ENCODE peak calls at places on chromosome 6, in four cellular contexts. H is stimulated activated naive CD8-positive, alpha-beta T cell treated with anti-CD3 and anti-CD28 coated beads, Interleukin-15, Interleukin-2, amounts not matched to agents 100 U/mL and 50 U/mL, for 24 hours; A is A549; U is CD8-positive, alpha-beta T cell. W is an unnamed sample.

GRCh38 chr6:19836799-19837510 is at the start of gene ID4:
- ATAC-seq in H (no peak), A (peak), U (no peak), W (no peak)

GRCh38 chr6:10759884-10760329 is 12.3 kb downstream of the TMEM14B start:
- ATAC-seq in H (no peak), A (peak), U (no peak), W (peak)

GRCh38 chr6:132907231-132907630 is 92.9 kb downstream of the RPS12 start:
- ATAC-seq in H (no peak), A (no peak), U (no peak), W (no peak)

GRCh38 chr6:116969211-116969863 is 92.3 kb downstream of the RFX6 start:
- ATAC-seq in H (peak), A (peak), U (no peak), W (no peak)

GRCh38 chr6:35049885-35050284 is 91.3 kb downstream of the TCP11 start:
- ATAC-seq in H (no peak), A (no peak), U (no peak), W (no peak)

GRCh38 chr6:138522611-138523010 is 23.3 kb upstream of the NHSL1 start:
- ATAC-seq in H (no peak), A (no peak), U (no peak), W (no peak)

GRCh38 chr6:167970236-167970635 is 27.2 kb upstream of the KIF25 start:
- ATAC-seq in H (no peak), A (no peak), U (no peak), W (no peak)

GRCh38 chr6:5260661-5261544 is at the start of the genes FARS2 and LYRM4:
- ATAC-seq in H (peak), A (peak), U (peak), W (peak)

GRCh38 chr6:107386340-107386739 is 73.0 kb downstream of the PDSS2 start:
- ATAC-seq in H (no peak), A (no peak), U (no peak), W (no peak)

GRCh38 chr6:25370175-25371036 is 91.2 kb downstream of the CARMIL1 start:
- ATAC-seq in H (peak), A (no peak), U (no peak), W (peak)

GRCh38 chr6:88165877-88166492 is at the start of gene CNR1:
- ATAC-seq in H (peak), A (peak), U (no peak), W (peak)

GRCh38 chr6:169229611-169230321 is 23.9 kb downstream of the THBS2 start:
- ATAC-seq in H (no peak), A (no peak), U (no peak), W (no peak)

W was measured in activated T-helper 17 cell treated with anti-CD3 and anti-CD28 coated beads, Interleukin-2, amount 50 U/mL, for 72 hours.